ENCODE peak calls at places on chromosomes 6 and 20, in five cellular contexts. I is body of pancreas; R is Peyer's patch; S is pancreas; B is naive thymus-derived CD4-positive, alpha-beta T cell. D is an unnamed sample. For H3K4me1, the result is how much of the 10 kb centered on the place peaks cover.

GRCh38 chr20:56606174-56606945 is 22.7 kb upstream of the TFAP2C start:
- DNase-seq in I (no peak), R (peak), S (no peak), B (no peak), D (no peak)

GRCh38 chr6:166006593-166007301 is 160.9 kb downstream of the TBXT start:
- DNase-seq in I (no peak), R (no peak), S (no peak), B (no peak), D (no peak)

GRCh38 chr6:168578036-168578435 is 137.1 kb downstream of the SMOC2 start:
- DNase-seq in I (no peak), R (no peak), S (no peak), B (no peak), D (no peak)

GRCh38 chr20:52410746-52411317 is 219.3 kb upstream of the ZFP64 start:
- DNase-seq in I (no peak), R (no peak), S (no peak), B (no peak), D (no peak)

GRCh38 chr6:68958327-68958726 is 323.2 kb downstream of the ADGRB3 start:
- DNase-seq in I (no peak), R (no peak), S (no peak), B (no peak), D (no peak)

GRCh38 chr6:1581120-1581991 is 28.4 kb upstream of the FOXC1 start:
- DNase-seq in I (no peak), R (no peak), S (no peak), B (no peak), D (no peak)

GRCh38 chr6:124223596-124223995 is 419.9 kb downstream of the NKAIN2 start:
- DNase-seq in I (no peak), R (no peak), S (no peak), B (no peak), D (no peak)

GRCh38 chr6:95569560-95569959 is 7.8 kb upstream of the MANEA start:
- DNase-seq in I (no peak), R (no peak), S (no peak), B (no peak), D (no peak)

GRCh38 chr6:26475823-26476729 is 18.3 kb downstream of the BTN2A1 start:
- DNase-seq in I (no peak), R (no peak), S (no peak), B (no peak), D (no peak)

GRCh38 chr6:112036088-112036637 is 17.7 kb upstream of the CCN6 start:
- DNase-seq in I (no peak), R (no peak), S (no peak), B (no peak), D (no peak)

GRCh38 chr6:106125925-106126435 is 39.8 kb downstream of the PRDM1 start:
- DNase-seq in I (no peak), R (peak), S (no peak), B (no peak), D (peak)

GRCh38 chr6:132751306-132751705 is 6.4 kb downstream of the VNN2 start:
- DNase-seq in I (no peak), R (no peak), S (no peak), B (no peak), D (no peak)

GRCh38 chr6:70901324-70901723 is 55.5 kb downstream of the B3GAT2 start:
- DNase-seq in I (no peak), R (no peak), S (no peak), B (no peak), D (no peak)

GRCh38 chr6:127267742-127268588 is 1.3 kb downstream of the RNF146 start:
- DNase-seq in I (peak), R (no peak), S (no peak), B (no peak), D (no peak)

GRCh38 chr6:154986787-154987235 is 8.3 kb upstream of the TIAM2 start:
- DNase-seq in I (no peak), R (no peak), S (no peak), B (no peak), D (no peak)

GRCh38 chr6:36399970-36400369 is 12.5 kb upstream of the ETV7 start:
- DNase-seq in I (no peak), R (no peak), S (no peak), B (no peak), D (no peak)

GRCh38 chr20:58627212-58628072 is 23.6 kb upstream of the STX16 start:
- DNase-seq in I (no peak), R (no peak), S (no peak), B (no peak), D (no peak)

GRCh38 chr6:87066449-87067288 is 28.2 kb downstream of the CGA start:
- DNase-seq in I (peak), R (peak), S (no peak), B (peak), D (peak)

GRCh38 chr6:9138856-9139426 is 703.6 kb upstream of the SLC35B3 start:
- DNase-seq in I (no peak), R (no peak), S (no peak), B (no peak), D (no peak)

GRCh38 chr6:122839477-122839876 is 50.4 kb downstream of the SMPDL3A start:
- DNase-seq in I (peak), R (peak), S (no peak), B (peak), D (peak)

GRCh38 chr20:21232546-21233280 is 70.4 kb upstream of the XRN2 start:
- DNase-seq in I (no peak), R (no peak), S (no peak), B (no peak), D (no peak)

GRCh38 chr6:6866656-6867390 is 240.9 kb upstream of the RREB1 start:
- DNase-seq in I (no peak), R (peak), S (no peak), B (no peak), D (no peak)
- H3K4me3 ChIP-seq in I (no peak), R (no peak), S (no peak), B (no peak), D (no peak)

DNA sequence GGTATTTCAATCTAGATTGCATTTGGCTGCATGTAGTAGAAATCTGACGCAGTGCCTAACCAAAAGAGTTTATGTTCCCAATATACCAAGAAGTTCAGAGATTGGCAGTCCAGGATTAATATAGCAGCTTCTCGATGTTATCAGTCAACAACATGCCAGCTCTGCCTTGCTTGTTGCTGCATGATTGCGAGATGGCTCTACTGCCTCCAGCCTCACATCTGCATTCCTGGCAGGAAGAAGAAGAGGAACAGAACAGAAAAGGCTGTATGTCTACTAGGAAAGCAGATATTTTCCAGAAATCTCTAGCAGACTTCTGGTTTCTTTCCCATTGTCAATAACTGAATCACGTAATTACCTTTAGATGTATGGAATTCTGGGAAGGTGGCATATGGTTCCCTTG is 60.8 kb downstream of the SLC35D3 start:
- DNase-seq in I (no peak), R (no peak), S (no peak), B (no peak), D (no peak)
- H3K4me1 ChIP-seq in I (under half), R (under half), S (under half), B (under half), D (under half)

GRCh38 chr6:51559059-51559458 is 528.4 kb downstream of the PKHD1 start:
- DNase-seq in I (peak), R (no peak), S (no peak), B (no peak), D (no peak)

GRCh38 chr6:51565472-51565871 is 521.9 kb downstream of the PKHD1 start:
- DNase-seq in I (no peak), R (no peak), S (no peak), B (no peak), D (no peak)

GRCh38 chr6:51562198-51562597 is 525.2 kb downstream of the PKHD1 start:
- DNase-seq in I (no peak), R (no peak), S (no peak), B (no peak), D (no peak)
- H3K4me3 ChIP-seq in I (no peak), R (no peak), S (no peak), B (no peak), D (no peak)

GRCh38 chr20:23085415-23086055 is 589 bp downstream of the CD93 start:
- DNase-seq in I (no peak), R (no peak), S (no peak), B (no peak), D (no peak)

GRCh38 chr20:23084845-23085355 is 1.2 kb downstream of the CD93 start:
- DNase-seq in I (no peak), R (no peak), S (peak), B (no peak), D (no peak)

GRCh38 chr20:23082846-23083552 is 3.1 kb downstream of the CD93 start:
- DNase-seq in I (peak), R (no peak), S (no peak), B (no peak), D (no peak)

GRCh38 chr20:23084282-23084844 is 1.8 kb downstream of the CD93 start:
- DNase-seq in I (no peak), R (no peak), S (peak), B (no peak), D (no peak)

GRCh38 chr20:23083553-23084220 is 2.4 kb downstream of the CD93 start:
- DNase-seq in I (no peak), R (no peak), S (no peak), B (no peak), D (no peak)
- H3K4me1 ChIP-seq in I (under half), R (under half), S (under half), B (under half), D (under half)

GRCh38 chr6:34566830-34567546 is 10.9 kb upstream of the SPDEF start:
- DNase-seq in I (no peak), R (no peak), S (peak), B (no peak), D (no peak)

GRCh38 chr6:34568341-34568680 is 12.2 kb upstream of the SPDEF start:
- DNase-seq in I (no peak), R (no peak), S (no peak), B (no peak), D (no peak)

GRCh38 chr6:34569361-34569973 is 13.3 kb upstream of the SPDEF start:
- DNase-seq in I (no peak), R (no peak), S (no peak), B (no peak), D (no peak)

GRCh38 chr6:34570066-34570833 is 14.1 kb upstream of the SPDEF start:
- DNase-seq in I (no peak), R (peak), S (peak), B (no peak), D (no peak)

GRCh38 chr6:34568829-34569228 is 12.7 kb upstream of the SPDEF start:
- DNase-seq in I (no peak), R (no peak), S (peak), B (no peak), D (no peak)
- H3K4me3 ChIP-seq in I (no peak), R (no peak), S (no peak), B (no peak), D (no peak)

DNA sequence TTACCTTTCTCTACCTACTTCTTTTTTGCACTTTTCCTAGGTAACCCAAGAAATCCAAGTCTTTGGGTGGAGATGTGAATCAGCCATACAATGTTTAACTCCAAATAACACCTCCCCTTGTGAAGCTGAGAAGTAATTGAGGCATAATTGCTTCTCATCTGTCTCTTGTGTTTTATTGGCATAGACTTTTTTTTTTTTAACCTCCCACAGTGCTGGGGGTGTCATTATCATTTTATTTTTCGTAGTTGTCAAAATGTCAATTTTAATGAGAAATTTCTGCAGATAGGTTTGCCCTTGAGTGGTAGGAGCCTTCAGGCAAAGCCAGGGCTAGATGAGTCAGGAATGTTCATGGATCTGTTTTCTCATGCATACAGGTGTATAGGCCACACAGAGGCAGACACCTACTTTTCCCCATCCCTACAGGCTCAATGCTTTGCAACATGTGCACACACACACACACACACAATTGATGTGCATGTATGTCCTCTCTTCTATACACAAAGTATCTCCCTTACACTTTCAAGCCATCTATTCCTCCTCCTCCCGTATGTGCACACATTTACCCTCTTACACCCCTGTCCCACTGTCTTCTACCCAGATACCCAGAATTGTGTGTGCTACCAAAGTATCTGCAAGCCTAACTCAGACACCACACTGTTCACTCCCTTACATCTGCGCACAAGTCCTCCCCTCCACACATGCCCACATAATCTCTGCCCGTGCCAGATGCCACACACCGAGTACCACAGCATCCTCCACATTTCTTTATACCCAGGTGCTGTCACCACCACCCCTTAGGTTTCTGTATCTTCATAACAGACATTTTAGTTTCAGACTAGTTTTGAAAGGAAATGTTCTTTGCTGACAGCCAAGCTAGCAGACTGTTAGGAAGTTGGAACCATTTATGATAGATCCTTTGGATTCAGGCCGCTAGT is 22.0 kb downstream of the RALY start:
- DNase-seq in I (no peak), R (no peak), S (no peak), B (peak), D (no peak)
- H3K4me1 ChIP-seq in I (half or more), R (under half), S (under half), B (half or more), D (half or more)

GRCh38 chr6:99993146-99993532 is 884 bp downstream of the MCHR2 start:
- DNase-seq in I (no peak), R (no peak), S (no peak), B (no peak), D (no peak)
- H3K4me3 ChIP-seq in I (peak), R (no peak), S (peak), B (no peak), D (no peak)

GRCh38 chr6:107644513-107644912 is 154.6 kb downstream of the SOBP start:
- DNase-seq in I (no peak), R (no peak), S (no peak), B (no peak), D (no peak)
- H3K4me1 ChIP-seq in I (under half), R (under half), S (under half), B (under half), D (under half)